ENCODE peak calls at places on chromosomes 7 and 10, in six cellular contexts. I is A549, Z is coronary artery, M is endothelial cell of umbilical vein, A is tibial artery, J is suprapubic skin. E is an unnamed sample.

GRCh38 chr10:30357806-30358205 is 8.7 kb upstream of the MTPAP start:
- DNase-seq in J (no peak), Z (no peak), I (no peak), M (no peak), A (no peak), E (no peak)

GRCh38 chr7:80277434-80278427 is 143.1 kb downstream of the GNAI1 start:
- DNase-seq in A (no peak), J (no peak), M (peak), I (peak), Z (no peak), E (peak)

GRCh38 chr7:23467281-23467680 is 3.0 kb downstream of the IGF2BP3 start:
- DNase-seq in J (no peak), A (no peak), I (no peak), Z (no peak), M (no peak), E (no peak)

GRCh38 chr10:5648494-5649457 is 17.6 kb downstream of the ASB13 start:
- DNase-seq in M (no peak), A (peak), J (no peak), I (no peak), Z (peak), E (no peak)

GRCh38 chr7:28433604-28434254 is 21.4 kb downstream of the CREB5 start:
- DNase-seq in Z (no peak), I (no peak), A (no peak), M (no peak), J (no peak), E (no peak)

GRCh38 chr7:76064208-76064970 is 16.5 kb downstream of the MDH2 start:
- DNase-seq in Z (no peak), I (no peak), M (no peak), J (no peak), A (no peak), E (no peak)

GRCh38 chr10:5692476-5693358 is 8.1 kb downstream of the TASOR2 start:
- DNase-seq in I (peak), A (no peak), M (no peak), Z (peak), J (no peak), E (peak)

GRCh38 chr10:8137726-8138125 is 83.2 kb downstream of the GATA3 start:
- DNase-seq in Z (no peak), M (no peak), J (no peak), A (no peak), I (no peak), E (no peak)

GRCh38 chr7:99090811-99091582 is 52.9 kb downstream of the SMURF1 start:
- DNase-seq in J (no peak), A (no peak), I (no peak), M (no peak), Z (no peak), E (no peak)

GRCh38 chr7:46940178-46940577 is 641.7 kb downstream of the TNS3 start:
- DNase-seq in Z (no peak), M (no peak), J (no peak), I (no peak), A (no peak), E (no peak)

GRCh38 chr7:38858281-38858884 is 50.6 kb downstream of the VPS41 start:
- DNase-seq in I (no peak), Z (no peak), M (peak), A (no peak), J (no peak), E (peak)

GRCh38 chr10:98338318-98338717 is 70.3 kb upstream of the LOXL4 start:
- DNase-seq in M (no peak), I (no peak), A (no peak), J (no peak), Z (peak), E (no peak)

GRCh38 chr7:100720645-100721504 is 607 bp downstream of the EPO start:
- DNase-seq in J (no peak), A (no peak), I (no peak), M (no peak), Z (no peak), E (no peak)

GRCh38 chr10:66353422-66353821 is 572.4 kb upstream of the LRRTM3 start:
- DNase-seq in J (no peak), I (no peak), Z (no peak), A (no peak), M (no peak), E (no peak)

GRCh38 chr10:79316671-79317431 is 30.4 kb upstream of the PPIF start:
- DNase-seq in J (peak), Z (no peak), I (no peak), A (no peak), M (peak), E (no peak)

GRCh38 chr7:494906-495305 is 24.7 kb downstream of the PDGFA start:
- DNase-seq in Z (no peak), I (no peak), A (peak), M (no peak), J (no peak), E (no peak)

GRCh38 chr10:59362991-59363390 is 642 bp upstream of the FAM13C start:
- DNase-seq in M (peak), I (no peak), A (peak), Z (peak), J (peak), E (peak)

GRCh38 chr7:45683556-45684148 is 109.5 kb downstream of the ADCY1 start:
- DNase-seq in Z (peak), I (no peak), M (no peak), A (peak), J (peak), E (no peak)

GRCh38 chr10:106741131-106741530 is 423.4 kb downstream of the SORCS1 start:
- DNase-seq in A (no peak), J (no peak), M (no peak), I (no peak), Z (no peak), E (no peak)

DNA sequence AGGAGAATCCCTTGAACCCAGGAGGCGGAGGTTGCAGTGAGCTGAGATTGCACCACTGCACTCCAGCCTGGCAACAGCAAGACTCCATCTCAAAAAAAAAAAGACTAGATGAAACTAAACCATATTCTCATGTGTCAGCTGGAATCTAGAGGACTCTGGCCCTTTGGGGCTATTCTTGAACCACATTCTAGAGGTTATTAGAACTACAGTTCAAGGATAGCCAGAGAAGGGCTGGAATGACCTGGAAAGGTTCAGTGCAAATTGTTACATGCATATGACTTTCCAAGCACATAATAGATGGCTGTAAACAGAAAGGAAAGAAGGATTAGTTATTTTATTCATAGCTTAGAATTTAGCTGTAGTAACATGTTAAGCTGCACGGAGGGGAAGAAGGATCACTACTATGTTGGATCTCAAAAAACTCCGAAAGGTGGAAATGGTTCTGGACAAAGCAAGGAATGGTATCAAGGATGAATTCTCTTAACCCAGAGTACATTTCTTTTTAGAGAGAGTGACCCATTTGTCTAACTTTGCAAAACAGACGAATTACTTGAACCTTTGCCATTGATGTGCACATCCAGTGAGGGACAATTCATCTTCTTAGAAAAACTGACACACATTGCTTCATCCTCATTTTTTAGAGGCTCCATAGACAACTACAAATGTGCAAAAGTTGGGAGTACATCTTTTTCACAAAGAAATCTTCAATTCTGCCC is 124.0 kb upstream of the SAMD8 start:
- DNase-seq in A (no peak), J (no peak), M (no peak), Z (no peak), I (no peak), E (no peak)
- H3K27ac ChIP-seq in A (peak), J (no peak), M (no peak), Z (no peak), I (no peak), E (no peak)

GRCh38 chr7:156819733-156820295 is 73.2 kb downstream of the LMBR1 start:
- DNase-seq in I (no peak), J (no peak), A (no peak), Z (no peak), M (no peak), E (no peak)

GRCh38 chr7:156823441-156823840 is 69.5 kb downstream of the LMBR1 start:
- DNase-seq in Z (no peak), J (no peak), M (no peak), A (no peak), I (no peak), E (peak)

GRCh38 chr7:156818133-156818532 is 74.8 kb downstream of the LMBR1 start:
- DNase-seq in Z (no peak), I (no peak), A (no peak), M (no peak), J (no peak), E (no peak)

GRCh38 chr7:156816943-156817572 is 75.9 kb downstream of the LMBR1 start:
- DNase-seq in J (no peak), Z (no peak), M (peak), I (peak), A (no peak), E (peak)

DNA sequence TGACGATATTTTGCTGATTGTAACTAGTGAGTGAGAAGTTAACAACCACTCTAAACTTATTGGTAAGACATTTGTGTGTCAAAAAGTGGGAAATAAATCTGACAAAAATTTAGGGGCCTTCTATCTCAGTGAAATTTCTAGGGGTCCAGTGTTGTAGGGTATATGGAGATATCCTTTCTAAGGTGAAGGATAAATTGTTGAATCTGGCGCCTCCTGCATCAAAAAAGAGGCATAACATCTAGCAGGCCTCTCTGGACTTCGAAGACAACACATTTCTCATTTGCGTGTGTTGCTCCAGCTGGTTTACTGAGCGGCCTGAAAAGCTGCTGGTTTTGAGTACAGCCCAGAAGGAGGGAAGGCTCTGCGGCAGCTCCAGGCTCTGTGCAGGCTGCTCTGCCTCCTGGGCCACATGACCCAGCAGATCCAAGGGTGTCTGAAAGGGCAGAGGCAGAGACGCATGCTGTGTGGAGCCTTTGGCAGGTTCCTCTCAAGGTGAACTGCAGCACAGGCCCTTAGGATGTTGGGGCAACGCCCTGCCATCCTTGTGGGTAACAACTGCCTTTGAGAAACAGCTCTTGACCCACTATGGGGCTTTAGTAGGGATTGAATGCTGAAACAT is 72.4 kb downstream of the LMBR1 start:
- DNase-seq in A (no peak), I (no peak), J (no peak), M (no peak), Z (no peak), E (no peak)
- TF ChIP-seq CTCF in A (peak), I (no peak), J (no peak), M (no peak), Z (no peak), E (no peak)

GRCh38 chr7:143288836-143289235 is 685 bp downstream of the CASP2 start:
- DNase-seq in I (peak), M (peak), J (no peak), A (no peak), Z (no peak), E (no peak)

GRCh38 chr7:143287935-143288826 is at the start of gene CASP2:
- DNase-seq in J (peak), M (peak), A (peak), Z (peak), I (peak), E (peak)

GRCh38 chr7:143287321-143287934 is 723 bp upstream of the CASP2 start:
- DNase-seq in Z (no peak), A (no peak), J (no peak), I (no peak), M (no peak), E (no peak)

GRCh38 chr7:143290293-143290692 is 2.1 kb downstream of the CASP2 start:
- DNase-seq in Z (no peak), I (no peak), A (no peak), M (no peak), J (no peak), E (no peak)

DNA sequence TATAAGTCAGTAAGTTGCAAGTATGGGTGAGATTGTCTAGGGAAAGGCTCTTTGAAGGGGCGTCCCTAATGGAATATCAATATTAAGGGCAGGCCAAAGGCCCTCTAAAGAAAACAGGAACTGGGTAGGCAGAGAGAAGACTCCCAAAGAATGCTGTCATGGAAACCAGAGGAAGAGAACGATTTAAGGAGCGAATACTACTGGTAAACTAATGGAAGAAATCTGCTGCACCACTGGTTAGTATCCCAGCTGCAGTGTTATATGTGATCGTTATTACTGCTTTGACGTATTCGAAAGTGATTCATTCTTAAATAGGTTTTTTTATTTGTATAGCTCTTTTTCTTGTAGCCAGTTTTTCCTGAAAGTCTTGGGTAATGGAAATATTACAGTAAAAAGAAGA is 1.3 kb downstream of the CASP2 start:
- DNase-seq in M (no peak), J (no peak), A (no peak), Z (no peak), I (no peak), E (no peak)
- H3K27ac ChIP-seq in M (peak), J (peak), A (peak), Z (peak), I (peak), E (no peak)

GRCh38 chr10:86141896-86142295 is 224.7 kb downstream of the GRID1 start:
- DNase-seq in M (no peak), Z (no peak), J (no peak), A (no peak), I (no peak), E (no peak)

GRCh38 chr10:86135191-86135590 is 231.4 kb downstream of the GRID1 start:
- DNase-seq in M (no peak), A (no peak), I (no peak), J (no peak), Z (no peak), E (no peak)

GRCh38 chr10:86138551-86139065 is 228.0 kb downstream of the GRID1 start:
- DNase-seq in M (no peak), J (no peak), I (no peak), A (no peak), Z (no peak), E (no peak)

GRCh38 chr10:86137561-86137960 is 229.0 kb downstream of the GRID1 start:
- DNase-seq in J (no peak), Z (no peak), A (no peak), I (no peak), M (no peak), E (no peak)

GRCh38 chr10:86139066-86139657 is 227.4 kb downstream of the GRID1 start:
- DNase-seq in J (no peak), A (no peak), M (no peak), Z (no peak), I (peak), E (peak)
- TF ChIP-seq CTCF in J (no peak), A (no peak), M (no peak), Z (no peak), I (peak), E (peak)

DNA sequence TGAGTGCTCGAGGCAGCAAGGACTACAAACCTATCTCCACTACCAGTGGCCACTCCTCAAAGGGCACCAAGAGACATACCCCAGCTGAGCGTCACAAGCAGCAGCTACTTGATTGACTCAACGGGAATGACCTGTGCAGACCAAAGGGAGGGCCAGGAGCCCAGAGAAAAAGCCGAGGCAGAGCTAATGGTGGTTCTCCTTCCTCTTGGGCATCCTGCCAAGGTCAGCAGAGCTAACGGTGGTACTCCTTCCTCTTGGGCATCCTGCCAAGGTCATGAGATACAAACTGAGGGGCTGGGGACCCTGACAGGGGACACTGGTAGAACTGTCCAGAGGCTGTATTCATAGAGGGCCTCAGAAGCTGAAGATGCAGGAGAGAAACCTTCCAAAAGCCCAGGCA is 60.4 kb downstream of the FAM53B start:
- DNase-seq in M (no peak), Z (no peak), I (no peak), J (no peak), A (no peak), E (no peak)
- H3K27ac ChIP-seq in M (no peak), Z (peak), I (no peak), J (no peak), A (no peak), E (no peak)

DNA sequence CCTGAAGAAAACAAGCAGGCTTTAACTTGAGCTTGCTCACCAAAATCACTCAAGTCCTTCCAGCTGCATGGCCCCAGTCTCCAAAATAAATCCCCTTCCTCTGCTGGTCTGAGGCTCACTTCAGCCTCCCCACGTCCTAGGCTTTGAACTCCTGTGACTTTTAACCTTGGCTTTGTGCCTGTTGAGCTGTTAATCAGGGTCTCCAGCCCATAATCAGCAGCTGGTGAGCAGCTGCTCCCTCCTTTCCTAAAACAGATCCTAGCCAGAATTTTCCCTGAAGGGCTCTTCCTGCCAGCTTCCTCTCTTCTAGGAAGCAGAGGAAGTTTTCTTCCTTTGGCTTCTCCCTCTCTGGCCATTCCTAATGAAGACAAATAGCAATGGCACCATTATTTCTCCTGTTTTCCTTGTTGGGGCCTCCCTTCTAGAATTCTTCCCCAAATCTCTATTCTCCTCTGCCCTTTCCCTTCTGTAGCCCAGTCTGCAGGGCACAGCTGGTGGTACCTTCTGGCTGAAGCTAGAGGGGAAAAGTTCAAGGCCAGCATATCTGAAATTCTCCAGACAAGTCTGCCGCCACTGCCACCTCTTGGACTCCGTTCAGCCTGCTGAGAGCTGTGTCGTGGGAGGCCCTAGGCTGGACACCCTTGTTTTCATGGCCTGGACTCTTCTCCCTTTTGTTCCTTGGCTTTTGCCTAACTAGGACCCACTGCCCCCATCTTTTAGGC is 152.1 kb downstream of the NOC3L start:
- DNase-seq in Z (no peak), I (no peak), A (no peak), J (no peak), M (no peak), E (no peak)
- TF ChIP-seq CTCF in Z (no peak), I (no peak), A (no peak), J (no peak), M (no peak), E (no peak)

GRCh38 chr10:4129866-4130455 is 345.0 kb upstream of the KLF6 start:
- DNase-seq in Z (no peak), J (no peak), M (peak), I (no peak), A (no peak), E (no peak)

GRCh38 chr10:4132216-4132556 is 347.2 kb upstream of the KLF6 start:
- DNase-seq in Z (no peak), M (no peak), A (no peak), I (no peak), J (no peak), E (no peak)

GRCh38 chr10:4130685-4131084 is 345.7 kb upstream of the KLF6 start:
- DNase-seq in J (no peak), I (no peak), M (peak), Z (no peak), A (no peak), E (no peak)

GRCh38 chr10:4134701-4135100 is 349.7 kb upstream of the KLF6 start:
- DNase-seq in M (no peak), J (no peak), I (no peak), Z (no peak), A (no peak), E (no peak)

GRCh38 chr10:4131407-4132215 is 346.6 kb upstream of the KLF6 start:
- DNase-seq in I (no peak), J (no peak), M (peak), A (no peak), Z (no peak), E (peak)
- H3K27ac ChIP-seq in I (peak), J (peak), M (peak), A (peak), Z (peak), E (peak)

DNA sequence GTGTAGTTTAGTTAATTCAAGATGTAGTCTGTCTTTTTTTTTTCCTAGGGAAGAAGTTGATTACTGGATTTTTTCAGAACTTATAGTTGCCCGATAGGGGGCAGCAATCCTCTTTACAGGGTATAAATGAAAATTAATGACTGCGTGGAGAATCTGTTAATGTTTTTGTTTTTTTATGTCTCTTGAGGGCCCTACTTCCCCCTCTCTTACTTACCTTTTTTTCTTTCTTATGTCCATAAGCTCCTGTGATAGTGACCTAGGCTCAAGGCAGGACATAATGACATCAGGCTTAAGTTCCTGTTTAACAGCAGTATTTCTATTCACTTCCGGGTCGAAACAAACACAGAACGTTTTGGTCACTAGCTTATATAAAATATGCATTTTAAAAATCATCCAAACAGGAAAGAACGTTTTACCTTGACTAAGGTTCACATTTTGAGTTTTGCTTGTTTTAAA is 18.8 kb downstream of the CDC123 start:
- DNase-seq in Z (no peak), A (no peak), M (peak), J (no peak), I (peak), E (no peak)
- TF ChIP-seq CTCF in Z (peak), A (peak), M (peak), J (peak), I (peak), E (peak)